ENCODE peak calls at places on chromosome 12, in seven cellular contexts. E is B cell; O is GM04503; I is fibroblast of gingiva; H is A172; F is foreskin fibroblast; P is stimulated activated CD4-positive, alpha-beta T cell treated with anti-CD3 and anti-CD28 coated beads, TNF-alpha, amount 100 ng/mL, for 24 hours. J is an unnamed sample.
A peak's percentile ranks its signal among the peaks of the same experiment; 100 is the strongest.

GRCh38 chr12:38527631-38528030 is 211.1 kb downstream of the ALG10B start:
- DNase-seq in P (no peak), F (no peak), O (no peak), I (no peak), E (no peak), H (no peak), J (no peak)

GRCh38 chr12:27179399-27180214 is 64.5 kb upstream of the STK38L start:
- DNase-seq in E (peak; percentile 44), I (peak; percentile 62), F (peak; percentile 82), O (peak; percentile 59), P (peak; percentile 16), H (peak; percentile 90), J (peak; percentile 97)

GRCh38 chr12:112183141-112183581 is 57.8 kb downstream of the TRAFD1 start:
- DNase-seq in H (no peak), I (no peak), P (no peak), E (no peak), F (peak; percentile 4), O (no peak), J (no peak)

GRCh38 chr12:15152864-15153263 is 68.4 kb downstream of the RERG start:
- DNase-seq in O (no peak), E (no peak), P (no peak), F (peak; percentile 12), H (peak; percentile 0), I (peak; percentile 57), J (peak; percentile 67)

GRCh38 chr12:111529424-111530368 is 69.4 kb downstream of the ATXN2 start:
- DNase-seq in P (peak; percentile 37), I (peak; percentile 56), H (peak; percentile 33), O (peak; percentile 1), F (peak; percentile 33), E (peak; percentile 77), J (no peak)

GRCh38 chr12:49041036-49041880 is 19.3 kb downstream of the KMT2D start:
- DNase-seq in I (no peak), O (no peak), F (no peak), H (no peak), E (no peak), P (no peak), J (no peak)

GRCh38 chr12:64480148-64480547 is 28.2 kb downstream of the TBK1 start:
- DNase-seq in E (no peak), F (peak; percentile 76), O (peak; percentile 59), I (peak; percentile 15), H (no peak), P (no peak), J (no peak)

GRCh38 chr12:60262378-60262777 is 666.5 kb downstream of the SLC16A7 start:
- DNase-seq in E (no peak), F (no peak), P (no peak), H (no peak), I (no peak), O (no peak), J (no peak)

GRCh38 chr12:54159140-54159539 is 29.6 kb downstream of the SMUG1 start:
- DNase-seq in E (peak; percentile 24), F (no peak), O (no peak), H (no peak), P (no peak), I (no peak), J (peak; percentile 9)

GRCh38 chr12:81005635-81006034 is 67.9 kb upstream of the LIN7A start:
- DNase-seq in E (no peak), I (no peak), F (no peak), O (no peak), P (no peak), H (no peak), J (no peak)

GRCh38 chr12:28023156-28023887 is 50.8 kb upstream of the PTHLH start:
- DNase-seq in I (peak; percentile 71), E (no peak), F (peak; percentile 87), H (peak; percentile 93), P (no peak), O (peak; percentile 76), J (peak; percentile 84)

GRCh38 chr12:5648692-5649338 is 216.9 kb downstream of the NTF3 start:
- DNase-seq in E (no peak), O (no peak), F (no peak), H (peak; percentile 1), P (no peak), I (no peak), J (no peak)

GRCh38 chr12:89538902-89539301 is 13.1 kb upstream of the POC1B start:
- DNase-seq in I (no peak), F (no peak), P (no peak), O (no peak), H (no peak), E (no peak), J (no peak)

GRCh38 chr12:49893753-49894752 is 9.6 kb downstream of the FAIM2 start:
- DNase-seq in H (peak; percentile 78), I (no peak), F (no peak), P (no peak), E (no peak), O (no peak), J (peak; percentile 66)

J was measured in kidney glomerular epithelial cell.